ENCODE peak calls at places on chromosomes 16 and 17, in nine cellular contexts. C is suprapubic skin, A is HepG2, T is stomach, X is transverse colon, P is upper lobe of left lung, F is tibial nerve, S is A549, R is esophagus muscularis mucosa. K is an unnamed sample.

GRCh38 chr17:8807070-8807550 is 7.9 kb upstream of the MFSD6L start:
- DNase-seq in P (no peak), F (no peak), T (no peak), R (peak; percentile 39), A (no peak), C (no peak), X (no peak), S (no peak), K (no peak)

GRCh38 chr16:48317614-48318013 is 67.6 kb downstream of the SIAH1 start:
- DNase-seq in R (no peak), P (no peak), T (no peak), C (no peak), S (peak; percentile 33), X (no peak), F (no peak), A (no peak), K (no peak)

GRCh38 chr17:42378597-42379594 is 9.3 kb downstream of the STAT3 start:
- DNase-seq in F (no peak), R (no peak), T (no peak), P (no peak), C (no peak), S (no peak), A (no peak), X (peak; percentile 29), K (peak; percentile 25)

GRCh38 chr17:35046740-35047283 is 16.7 kb downstream of the RFFL start:
- DNase-seq in F (no peak), T (no peak), S (no peak), A (peak; percentile 63), P (no peak), C (no peak), R (no peak), X (no peak), K (no peak)

GRCh38 chr17:40121886-40122465 is at the start of gene MSL1:
- DNase-seq in F (peak; percentile 85), X (peak; percentile 91), S (peak; percentile 83), P (peak; percentile 97), A (peak; percentile 70), R (peak; percentile 96), C (peak; percentile 96), T (peak; percentile 90), K (peak; percentile 95)

GRCh38 chr16:66379571-66379941 is 13.1 kb downstream of the CDH5 start:
- DNase-seq in C (no peak), S (no peak), T (no peak), R (no peak), P (no peak), A (no peak), F (no peak), X (no peak), K (no peak)

GRCh38 chr17:4358154-4358553 is 8.3 kb downstream of the UBE2G1 start:
- DNase-seq in P (no peak), R (no peak), C (peak; percentile 3), F (no peak), T (no peak), A (no peak), S (no peak), X (no peak), K (no peak)

GRCh38 chr16:9151597-9151996 is 60.2 kb downstream of the HAPSTR1 start:
- DNase-seq in P (no peak), F (no peak), X (no peak), C (no peak), S (no peak), T (no peak), A (peak; percentile 50), R (no peak), K (no peak)

GRCh38 chr16:11004957-11005610 is 60.7 kb downstream of the CLEC16A start:
- DNase-seq in F (no peak), R (no peak), X (no peak), A (no peak), S (no peak), C (no peak), P (no peak), T (no peak), K (no peak)

GRCh38 chr17:10270258-10270657 is 71.9 kb upstream of the GAS7 start:
- DNase-seq in T (no peak), R (no peak), C (no peak), S (no peak), F (no peak), X (no peak), P (no peak), A (no peak), K (no peak)

GRCh38 chr16:72894291-72895151 is 153.4 kb downstream of the ZFHX3 start:
- DNase-seq in F (no peak), C (no peak), T (no peak), X (no peak), P (no peak), S (no peak), R (no peak), A (no peak), K (peak; percentile 52)

DNA sequence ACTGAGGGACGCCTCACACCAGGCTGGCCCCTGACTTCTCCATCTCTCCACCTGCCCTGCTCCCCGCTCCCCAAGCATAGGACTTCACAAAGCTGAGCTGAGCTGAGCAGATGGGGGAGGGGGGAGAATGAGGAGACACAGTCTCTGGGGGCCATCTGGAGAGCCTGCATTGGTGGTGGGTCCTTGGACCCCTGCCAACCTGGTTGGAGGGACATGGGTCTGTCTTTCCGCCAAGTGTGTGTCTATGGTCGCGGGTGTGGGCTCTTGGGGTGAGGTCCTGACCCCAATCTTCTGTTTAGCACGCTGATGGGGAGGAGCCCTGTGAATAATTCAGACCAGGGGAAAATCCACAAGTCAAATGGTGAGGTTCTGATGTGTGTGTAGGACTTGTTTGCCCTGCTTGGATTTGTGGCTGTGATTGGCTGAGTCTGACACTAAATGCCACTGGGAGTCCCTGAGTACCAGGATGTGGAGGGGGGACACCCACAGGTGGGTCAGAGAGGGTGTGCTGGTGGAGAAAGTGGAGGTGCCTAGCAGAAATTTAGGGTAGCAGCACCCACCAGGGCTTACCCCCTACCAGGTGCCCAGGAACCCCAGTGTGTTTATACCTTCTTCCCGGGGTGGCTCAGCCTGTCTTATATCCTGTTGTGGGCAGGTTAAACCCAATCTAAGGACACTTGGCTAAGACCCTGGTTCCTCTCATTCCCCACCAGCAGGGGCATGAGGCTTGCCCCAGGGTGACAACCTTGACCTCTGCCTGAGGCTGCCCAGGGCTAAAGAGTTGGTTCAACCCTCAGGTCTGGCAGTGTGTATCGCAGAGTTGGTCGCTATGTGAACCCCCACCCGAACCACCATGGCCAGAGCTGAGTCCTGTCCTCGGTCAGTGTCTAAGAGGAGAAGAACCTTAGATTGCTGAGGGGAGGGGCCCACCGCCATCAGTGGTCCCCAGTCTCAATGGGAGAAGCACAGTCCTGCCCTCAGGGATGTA is 2.1 kb downstream of the FMNL1 start:
- DNase-seq in R (no peak), S (no peak), A (no peak), T (no peak), C (no peak), X (no peak), F (no peak), P (no peak), K (no peak)
- TF ChIP-seq EP300 in R (no peak), S (no peak), A (no peak), T (no peak), C (no peak), X (no peak), F (no peak), P (no peak), K (no peak)

DNA sequence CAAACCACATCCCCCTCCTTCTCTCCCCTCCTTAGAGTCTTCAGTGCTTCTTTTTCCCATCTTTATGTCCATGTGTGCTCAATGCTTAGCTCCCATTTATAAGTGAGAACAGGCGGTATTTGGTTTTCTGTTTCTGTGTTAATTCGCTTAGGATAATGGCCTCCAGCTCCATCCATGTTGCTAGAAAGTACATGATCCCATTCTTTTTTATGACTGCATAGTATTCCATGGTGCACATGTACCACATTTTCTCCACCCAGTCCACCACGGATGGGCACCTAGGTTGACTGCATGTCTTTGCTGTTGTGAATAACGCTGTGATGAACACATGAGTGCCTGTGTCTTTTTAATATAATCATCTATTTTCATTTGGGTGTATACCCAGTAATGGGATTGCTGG is 44.3 kb downstream of the SLC39A11 start:
- DNase-seq in A (no peak), F (no peak), X (no peak), T (no peak), P (no peak), S (no peak), R (no peak), C (no peak), K (no peak)
- TF ChIP-seq POLR2A in A (no peak), F (no peak), X (no peak), T (no peak), P (no peak), S (no peak), R (no peak), C (no peak), K (no peak)

DNA sequence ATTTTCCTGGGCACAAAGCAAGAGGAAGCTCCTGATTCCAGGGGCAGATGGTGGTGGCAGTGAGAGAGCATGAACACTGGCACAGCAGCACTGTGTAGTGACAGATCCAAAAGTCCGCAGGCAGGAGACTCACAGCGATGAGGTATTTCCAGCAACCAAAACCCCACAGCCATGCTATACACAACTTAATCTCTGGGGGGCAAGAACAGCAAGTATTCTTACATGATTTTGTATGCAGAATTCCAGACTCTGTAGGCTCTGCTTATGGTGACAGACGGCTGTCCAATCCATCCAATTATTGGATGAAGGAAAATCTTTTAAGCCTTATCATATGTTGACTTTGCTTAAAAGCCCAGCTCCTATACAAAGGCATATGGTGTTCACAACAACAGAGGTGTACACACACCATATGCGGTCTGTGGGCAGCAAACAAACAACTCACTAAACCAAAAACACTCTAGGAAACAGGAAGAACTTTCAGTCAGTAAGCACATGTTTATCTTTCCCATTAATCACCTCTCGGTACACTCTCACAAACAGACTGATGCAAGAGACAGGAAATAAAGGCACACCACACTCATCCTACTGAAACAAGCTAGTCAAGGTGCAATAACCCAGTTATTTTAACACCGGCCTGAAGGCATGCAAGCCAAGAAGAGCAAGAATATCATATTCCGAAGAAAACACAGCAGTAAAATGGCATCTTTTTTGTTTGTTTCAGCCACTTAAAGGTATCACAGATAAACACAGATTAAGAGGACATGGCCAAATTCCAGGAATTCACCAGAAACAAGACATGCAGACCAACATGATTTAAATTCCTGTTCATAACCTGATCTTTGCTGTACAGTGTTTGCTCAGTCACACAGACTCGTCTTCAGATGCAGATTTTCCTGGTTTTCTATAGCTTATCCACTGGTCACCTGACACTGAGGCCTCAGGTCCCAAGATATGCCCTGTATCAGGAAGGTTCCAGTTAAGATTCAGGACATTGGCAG is 47.8 kb downstream of the ERN1 start:
- DNase-seq in P (no peak), X (peak; percentile 34), R (no peak), F (no peak), A (peak; percentile 93), S (peak; percentile 93), T (no peak), C (no peak), K (no peak)
- H3K4me1 ChIP-seq in P (peaks cover 47% of the 10 kb centered on the region), X (peaks cover 30% of the 10 kb centered on the region), R (peaks cover 4% of the 10 kb centered on the region), F (peaks cover 37% of the 10 kb centered on the region), A (peaks cover 85% of the 10 kb centered on the region), S (peaks cover 77% of the 10 kb centered on the region), T (peaks cover 61% of the 10 kb centered on the region), C (peaks cover 37% of the 10 kb centered on the region), K (no peaks in the 10 kb centered on the region)

DNA sequence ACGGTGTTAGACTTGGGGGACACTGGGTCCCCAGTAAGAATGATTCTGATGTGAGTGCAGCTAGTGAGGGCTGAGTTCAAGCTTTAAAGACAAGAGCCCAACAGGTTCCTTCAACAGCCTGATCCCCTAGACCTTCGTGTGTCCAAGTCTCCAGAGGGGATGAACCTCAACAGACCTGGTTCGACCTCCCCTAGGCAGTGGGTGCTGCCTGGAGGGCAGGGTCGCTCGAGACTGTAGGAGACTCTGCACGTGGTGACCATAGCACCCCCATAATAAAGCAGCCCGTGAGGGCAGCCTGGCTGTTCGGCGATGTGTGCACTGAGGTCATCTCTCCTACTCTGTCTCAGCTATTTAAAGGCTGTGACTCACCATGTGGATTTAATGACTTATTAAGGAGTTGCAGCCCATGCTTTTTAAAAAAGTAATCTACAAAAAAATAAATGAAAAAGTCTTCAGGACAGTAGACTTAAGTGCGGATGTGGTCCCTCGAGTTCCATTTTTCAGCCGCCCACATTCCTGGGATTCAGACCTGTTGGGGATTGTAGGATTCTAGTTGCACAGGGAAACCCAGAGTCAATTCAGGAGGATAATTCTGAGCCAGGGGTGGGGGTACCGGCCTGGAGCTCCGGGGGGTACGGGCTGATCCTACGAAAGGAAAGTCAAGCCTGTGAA is 23.4 kb upstream of the METRNL start:
- DNase-seq in C (no peak), R (no peak), F (peak; percentile 22), X (no peak), P (no peak), S (peak; percentile 40), A (peak; percentile 45), T (peak; percentile 21), K (peak; percentile 29)
- TF ChIP-seq EP300 in C (no peak), R (no peak), F (no peak), X (no peak), P (no peak), S (no peak), A (no peak), T (no peak), K (no peak)